ENCODE peak calls at places on chromosomes 4 and X, in eight cellular contexts. One of them, this sample, is unnamed.
A peak's percentile ranks its signal among the peaks of the same experiment; 100 is the strongest.

GRCh38 chr4:73224886-73225285 is 33.7 kb downstream of the ANKRD17 start:
- DNase-seq in EH: no peak
- DNase-seq in nucleus accumbens: no peak
- DNase-seq in MCF 10A: no peak
- DNase-seq in adipocyte: no peak
- DNase-seq in NCI-H1092: no peak
- DNase-seq in upper lobe of left lung: no peak
- DNase-seq in CD4-positive, alpha-beta T cell: no peak
- DNase-seq in this sample: no peak

GRCh38 chrX:72146527-72146926 is 14.8 kb upstream of the RTL5 start:
- DNase-seq in upper lobe of left lung: no peak
- DNase-seq in CD4-positive, alpha-beta T cell: no peak
- DNase-seq in MCF 10A: no peak
- DNase-seq in NCI-H1092: no peak
- DNase-seq in nucleus accumbens: no peak
- DNase-seq in EH: no peak
- DNase-seq in adipocyte: no peak
- DNase-seq in this sample: no peak

GRCh38 chr4:118846981-118847380 is 11.1 kb upstream of the SEC24D start:
- DNase-seq in CD4-positive, alpha-beta T cell: no peak
- DNase-seq in NCI-H1092: no peak
- DNase-seq in MCF 10A: no peak
- DNase-seq in EH: no peak
- DNase-seq in nucleus accumbens: no peak
- DNase-seq in adipocyte: no peak
- DNase-seq in upper lobe of left lung: no peak
- DNase-seq in this sample: no peak

GRCh38 chrX:149494844-149495565 is 10.1 kb downstream of the IDS start:
- DNase-seq in adipocyte: no peak
- DNase-seq in nucleus accumbens: no peak
- DNase-seq in MCF 10A: no peak
- DNase-seq in NCI-H1092: no peak
- DNase-seq in CD4-positive, alpha-beta T cell: no peak
- DNase-seq in EH: no peak
- DNase-seq in upper lobe of left lung: no peak
- DNase-seq in this sample: no peak

GRCh38 chr4:88320780-88321373 is 36.5 kb upstream of the PPM1K start:
- DNase-seq in adipocyte: peak; percentile 31
- DNase-seq in upper lobe of left lung: peak; percentile 40
- DNase-seq in CD4-positive, alpha-beta T cell: no peak
- DNase-seq in MCF 10A: no peak
- DNase-seq in nucleus accumbens: no peak
- DNase-seq in NCI-H1092: no peak
- DNase-seq in EH: peak; percentile 20
- DNase-seq in this sample: no peak

GRCh38 chr4:6584865-6585264 is 9.9 kb downstream of the MAN2B2 start:
- DNase-seq in nucleus accumbens: no peak
- DNase-seq in EH: no peak
- DNase-seq in NCI-H1092: no peak
- DNase-seq in adipocyte: no peak
- DNase-seq in upper lobe of left lung: no peak
- DNase-seq in MCF 10A: no peak
- DNase-seq in CD4-positive, alpha-beta T cell: no peak
- DNase-seq in this sample: no peak

GRCh38 chr4:68465058-68465457 is 17.8 kb downstream of the TMPRSS11E start:
- DNase-seq in adipocyte: no peak
- DNase-seq in NCI-H1092: no peak
- DNase-seq in nucleus accumbens: no peak
- DNase-seq in EH: no peak
- DNase-seq in upper lobe of left lung: no peak
- DNase-seq in CD4-positive, alpha-beta T cell: no peak
- DNase-seq in MCF 10A: peak; percentile 17
- DNase-seq in this sample: no peak

GRCh38 chr4:140150636-140150885 is 3.4 kb downstream of the MAML3 start:
- DNase-seq in MCF 10A: no peak
- DNase-seq in adipocyte: no peak
- DNase-seq in NCI-H1092: no peak
- DNase-seq in CD4-positive, alpha-beta T cell: no peak
- DNase-seq in upper lobe of left lung: peak; percentile 92
- DNase-seq in EH: no peak
- DNase-seq in nucleus accumbens: peak; percentile 65
- DNase-seq in this sample: no peak

GRCh38 chr4:15238720-15239119 is 189.1 kb upstream of the C1QTNF7 start:
- DNase-seq in CD4-positive, alpha-beta T cell: peak; percentile 6
- DNase-seq in upper lobe of left lung: peak; percentile 37
- DNase-seq in adipocyte: peak; percentile 64
- DNase-seq in EH: peak; percentile 62
- DNase-seq in MCF 10A: peak; percentile 62
- DNase-seq in NCI-H1092: no peak
- DNase-seq in nucleus accumbens: no peak
- DNase-seq in this sample: no peak

GRCh38 chr4:183118585-183118984 is 19.5 kb downstream of the WWC2 start:
- DNase-seq in MCF 10A: peak; percentile 57
- DNase-seq in EH: peak; percentile 96
- DNase-seq in upper lobe of left lung: no peak
- DNase-seq in adipocyte: peak; percentile 68
- DNase-seq in nucleus accumbens: no peak
- DNase-seq in CD4-positive, alpha-beta T cell: no peak
- DNase-seq in NCI-H1092: no peak
- DNase-seq in this sample: no peak

GRCh38 chr4:123986268-123986798 is 589.7 kb downstream of the SPRY1 start:
- DNase-seq in CD4-positive, alpha-beta T cell: no peak
- DNase-seq in EH: peak; percentile 96
- DNase-seq in upper lobe of left lung: no peak
- DNase-seq in nucleus accumbens: no peak
- DNase-seq in NCI-H1092: no peak
- DNase-seq in MCF 10A: peak; percentile 40
- DNase-seq in adipocyte: peak; percentile 90
- DNase-seq in this sample: no peak